ENCODE peak calls at places on chromosome 21, in six cellular contexts. One of them, this sample, is unnamed.

GRCh38 chr21:46141767-46142580 is 13.4 kb downstream of the FTCD start:
- DNase-seq in neural progenitor cell: peak; percentile 37
- DNase-seq in GM03348: no peak
- DNase-seq in brain microvascular endothelial cell: no peak
- DNase-seq in H54: no peak
- DNase-seq in transverse colon: no peak
- DNase-seq in this sample: no peak

GRCh38 chr21:43191971-43192370 is 23.2 kb downstream of the CRYAA start:
- DNase-seq in neural progenitor cell: no peak
- DNase-seq in GM03348: no peak
- DNase-seq in brain microvascular endothelial cell: no peak
- DNase-seq in H54: no peak
- DNase-seq in transverse colon: no peak
- DNase-seq in this sample: no peak

GRCh38 chr21:41612674-41613250 is 104.8 kb upstream of the TMPRSS2 start:
- DNase-seq in neural progenitor cell: peak; percentile 84
- DNase-seq in GM03348: peak; percentile 94
- DNase-seq in brain microvascular endothelial cell: peak; percentile 42
- DNase-seq in H54: peak; percentile 89
- DNase-seq in transverse colon: peak; percentile 57
- DNase-seq in this sample: peak; percentile 77

GRCh38 chr21:45378258-45378966 is 26.6 kb upstream of the COL18A1 start:
- DNase-seq in neural progenitor cell: peak; percentile 93
- DNase-seq in GM03348: peak; percentile 53
- DNase-seq in brain microvascular endothelial cell: no peak
- DNase-seq in H54: no peak
- DNase-seq in transverse colon: no peak
- DNase-seq in this sample: peak; percentile 68

GRCh38 chr21:33025471-33026298 is at the start of gene OLIG2:
- DNase-seq in neural progenitor cell: peak; percentile 96
- DNase-seq in GM03348: no peak
- DNase-seq in brain microvascular endothelial cell: no peak
- DNase-seq in H54: peak; percentile 95
- DNase-seq in transverse colon: no peak
- DNase-seq in this sample: peak; percentile 96

GRCh38 chr21:46183910-46184624 is at the start of gene SPATC1L:
- DNase-seq in neural progenitor cell: peak; percentile 86
- DNase-seq in GM03348: peak; percentile 90
- DNase-seq in brain microvascular endothelial cell: peak; percentile 61
- DNase-seq in H54: peak; percentile 60
- DNase-seq in transverse colon: peak; percentile 66
- DNase-seq in this sample: peak; percentile 63

GRCh38 chr21:18986197-18986596 is 582.6 kb upstream of the TMPRSS15 start:
- DNase-seq in neural progenitor cell: no peak
- DNase-seq in GM03348: no peak
- DNase-seq in brain microvascular endothelial cell: no peak
- DNase-seq in H54: no peak
- DNase-seq in transverse colon: no peak
- DNase-seq in this sample: no peak

GRCh38 chr21:29501451-29501850 is 202.7 kb downstream of the BACH1 start:
- DNase-seq in neural progenitor cell: no peak
- DNase-seq in GM03348: peak; percentile 15
- DNase-seq in brain microvascular endothelial cell: peak; percentile 77
- DNase-seq in H54: no peak
- DNase-seq in transverse colon: no peak
- DNase-seq in this sample: no peak

GRCh38 chr21:36709030-36709867 is 10.3 kb downstream of the SIM2 start:
- DNase-seq in neural progenitor cell: peak; percentile 49
- DNase-seq in GM03348: no peak
- DNase-seq in brain microvascular endothelial cell: no peak
- DNase-seq in H54: no peak
- DNase-seq in transverse colon: no peak
- DNase-seq in this sample: peak; percentile 56

GRCh38 chr21:32756096-32756495 is 15.5 kb downstream of the PAXBP1 start:
- DNase-seq in neural progenitor cell: no peak
- DNase-seq in GM03348: no peak
- DNase-seq in brain microvascular endothelial cell: no peak
- DNase-seq in H54: no peak
- DNase-seq in transverse colon: no peak
- DNase-seq in this sample: no peak

GRCh38 chr21:42389449-42389835 is 6.4 kb downstream of the TMPRSS3 start:
- DNase-seq in neural progenitor cell: peak; percentile 42
- DNase-seq in GM03348: no peak
- DNase-seq in brain microvascular endothelial cell: no peak
- DNase-seq in H54: no peak
- DNase-seq in transverse colon: peak; percentile 50
- DNase-seq in this sample: peak; percentile 46

GRCh38 chr21:40422851-40423635 is 423.9 kb downstream of the DSCAM start:
- DNase-seq in neural progenitor cell: no peak
- DNase-seq in GM03348: no peak
- DNase-seq in brain microvascular endothelial cell: no peak
- DNase-seq in H54: no peak
- DNase-seq in transverse colon: no peak
- DNase-seq in this sample: no peak

GRCh38 chr21:38766987-38767722 is 38.6 kb upstream of the ETS2 start:
- DNase-seq in neural progenitor cell: no peak
- DNase-seq in GM03348: no peak
- DNase-seq in brain microvascular endothelial cell: no peak
- DNase-seq in H54: no peak
- DNase-seq in transverse colon: peak; percentile 42
- DNase-seq in this sample: no peak